ENCODE peak calls at places on chromosomes 13 and 19, in ten cellular contexts. T is osteocyte, I is AG09309, L is K562, H is foreskin fibroblast, R is fibroblast of mammary gland, D is astrocyte of the cerebellum, C is brain microvascular endothelial cell, X is GM13976, F is uterus. A is an unnamed sample.

GRCh38 chr19:54345938-54346386 is 7.0 kb upstream of the LILRA4 start:
- DNase-seq in T (no peak), I (no peak), L (no peak), H (no peak), R (no peak), D (no peak), C (no peak), X (no peak), F (no peak), A (no peak)

GRCh38 chr13:70107125-70107497 is 515 bp upstream of the ATXN8OS start:
- DNase-seq in T (no peak), I (no peak), L (no peak), H (no peak), R (no peak), D (no peak), C (no peak), X (no peak), F (no peak), A (no peak)

GRCh38 chr19:33133438-33134031 is 1.6 kb downstream of the WDR88 start:
- DNase-seq in T (no peak), I (no peak), L (peak), H (peak), R (peak), D (no peak), C (no peak), X (no peak), F (no peak), A (no peak)

GRCh38 chr13:107252428-107252827 is 684.5 kb upstream of the ARGLU1 start:
- DNase-seq in T (no peak), I (no peak), L (no peak), H (no peak), R (no peak), D (no peak), C (no peak), X (no peak), F (no peak), A (no peak)

GRCh38 chr19:18867751-18868150 is 28.2 kb downstream of the CERS1 start:
- DNase-seq in T (no peak), I (no peak), L (no peak), H (no peak), R (no peak), D (no peak), C (no peak), X (no peak), F (no peak), A (no peak)

GRCh38 chr13:99990045-99990977 is 8.7 kb downstream of the ZIC2 start:
- DNase-seq in T (no peak), I (no peak), L (no peak), H (no peak), R (no peak), D (no peak), C (no peak), X (no peak), F (no peak), A (peak)

GRCh38 chr19:58407658-58408151 is 744 bp upstream of the ZNF584 start:
- DNase-seq in T (no peak), I (no peak), L (peak), H (peak), R (peak), D (no peak), C (no peak), X (no peak), F (no peak), A (no peak)

GRCh38 chr13:113663934-113664333 is 3.1 kb upstream of the GRK1 start:
- DNase-seq in T (no peak), I (no peak), L (no peak), H (no peak), R (no peak), D (no peak), C (no peak), X (no peak), F (no peak), A (peak)

GRCh38 chr19:3801412-3802096 is 15.4 kb upstream of the MATK start:
- DNase-seq in T (no peak), I (no peak), L (peak), H (peak), R (no peak), D (no peak), C (peak), X (peak), F (no peak), A (no peak)

GRCh38 chr19:44112802-44113137 is 429 bp upstream of the ZNF225 start:
- DNase-seq in T (no peak), I (no peak), L (no peak), H (no peak), R (no peak), D (no peak), C (no peak), X (peak), F (no peak), A (no peak)

GRCh38 chr13:80276371-80277289 is 64.3 kb downstream of the SPRY2 start:
- DNase-seq in T (no peak), I (no peak), L (no peak), H (peak), R (peak), D (peak), C (no peak), X (no peak), F (no peak), A (no peak)

GRCh38 chr13:38535271-38535670 is 151.6 kb upstream of the FREM2 start:
- DNase-seq in T (no peak), I (no peak), L (no peak), H (no peak), R (no peak), D (no peak), C (no peak), X (no peak), F (no peak), A (no peak)

GRCh38 chr13:107866007-107866665 is 349.2 kb downstream of the LIG4 start:
- DNase-seq in T (peak), I (no peak), L (peak), H (peak), R (no peak), D (no peak), C (peak), X (peak), F (no peak), A (peak)

GRCh38 chr13:102708211-102708610 is 13.4 kb upstream of the METTL21C start:
- DNase-seq in T (no peak), I (no peak), L (no peak), H (no peak), R (no peak), D (no peak), C (no peak), X (no peak), F (no peak), A (no peak)

GRCh38 chr19:28915737-28916460 is 297.1 kb downstream of the UQCRFS1 start:
- DNase-seq in T (no peak), I (no peak), L (peak), H (no peak), R (no peak), D (no peak), C (no peak), X (no peak), F (no peak), A (no peak)

GRCh38 chr13:106373304-106373988 is 162.0 kb downstream of the EFNB2 start:
- DNase-seq in T (no peak), I (no peak), L (no peak), H (peak), R (no peak), D (no peak), C (no peak), X (no peak), F (no peak), A (no peak)

GRCh38 chr19:38061294-38061693 is 154.3 kb downstream of the SIPA1L3 start:
- DNase-seq in T (no peak), I (no peak), L (no peak), H (peak), R (peak), D (peak), C (peak), X (no peak), F (no peak), A (no peak)

GRCh38 chr13:20118268-20119140 is 42.3 kb downstream of the GJA3 start:
- DNase-seq in T (no peak), I (no peak), L (peak), H (peak), R (peak), D (no peak), C (no peak), X (peak), F (peak), A (no peak)
- TF ChIP-seq CTCF in T (peak), I (no peak), L (no peak), H (no peak), R (no peak), D (no peak), C (peak), X (no peak), F (no peak), A (peak)

DNA sequence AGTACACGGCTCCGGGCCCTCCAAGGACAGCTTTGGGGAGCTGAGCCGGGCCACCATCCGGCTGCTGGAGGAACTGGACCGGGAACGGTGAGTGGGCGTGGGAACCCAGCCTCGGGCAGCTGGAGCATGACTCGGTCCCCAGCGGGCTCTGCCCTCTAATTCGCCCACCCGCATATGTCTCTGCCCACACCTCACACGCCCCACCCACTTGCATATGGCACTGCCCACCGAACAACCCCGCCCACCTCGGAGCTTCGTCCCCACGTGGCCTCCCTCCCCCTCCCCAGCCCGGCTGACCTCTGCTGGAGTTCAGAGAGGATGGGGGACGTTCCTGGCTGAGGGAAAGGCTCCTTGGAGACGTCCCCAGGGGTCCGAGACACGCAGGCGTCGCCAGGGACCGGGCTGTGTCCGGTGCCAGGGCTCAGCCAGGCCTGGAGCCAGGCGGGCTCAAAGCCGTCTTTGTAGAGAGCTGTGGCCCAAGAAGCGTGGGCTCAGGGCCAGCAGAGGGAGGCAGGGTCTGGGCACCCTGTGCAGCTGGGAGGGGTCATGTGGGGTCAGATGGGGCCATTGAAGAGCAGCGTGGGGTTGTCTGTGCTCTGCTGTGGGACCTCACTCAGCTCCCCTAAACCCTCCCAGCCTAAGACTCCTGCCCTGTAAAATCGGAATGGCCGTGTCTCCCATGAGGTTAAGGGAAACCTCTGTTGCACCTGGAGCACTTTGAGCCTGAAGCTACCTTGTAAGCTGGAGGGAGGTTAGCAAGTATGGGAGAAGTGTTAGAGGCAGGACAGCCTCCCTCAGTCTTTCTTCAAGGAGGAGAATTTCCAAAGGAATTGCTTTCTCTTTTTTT is 3.8 kb downstream of the APC2 start:
- DNase-seq in T (no peak), I (no peak), L (no peak), H (peak), R (peak), D (no peak), C (no peak), X (no peak), F (no peak), A (no peak)
- TF ChIP-seq CTCF in T (no peak), I (no peak), L (no peak), H (no peak), R (no peak), D (peak), C (peak), X (no peak), F (no peak), A (no peak)

GRCh38 chr13:75724742-75725504 is 88.8 kb downstream of the LMO7 start:
- DNase-seq in T (no peak), I (no peak), L (no peak), H (no peak), R (peak), D (no peak), C (no peak), X (no peak), F (no peak), A (no peak)

GRCh38 chr13:75725784-75726183 is 89.7 kb downstream of the LMO7 start:
- DNase-seq in T (no peak), I (no peak), L (no peak), H (no peak), R (no peak), D (no peak), C (no peak), X (no peak), F (no peak), A (no peak)

GRCh38 chr13:75726313-75726712 is 90.2 kb downstream of the LMO7 start:
- DNase-seq in T (no peak), I (no peak), L (no peak), H (no peak), R (no peak), D (no peak), C (no peak), X (no peak), F (no peak), A (no peak)

GRCh38 chr13:75721307-75721706 is 85.2 kb downstream of the LMO7 start:
- DNase-seq in T (no peak), I (no peak), L (no peak), H (no peak), R (no peak), D (no peak), C (no peak), X (no peak), F (no peak), A (no peak)

GRCh38 chr13:75723927-75724326 is 87.8 kb downstream of the LMO7 start:
- DNase-seq in T (no peak), I (no peak), L (no peak), H (no peak), R (no peak), D (no peak), C (no peak), X (no peak), F (no peak), A (no peak)
- TF ChIP-seq CTCF in T (no peak), I (no peak), L (no peak), H (no peak), R (no peak), D (no peak), C (no peak), X (no peak), F (no peak), A (no peak)

GRCh38 chr13:62125451-62125850 is 709.8 kb upstream of the PCDH20 start:
- DNase-seq in T (no peak), I (no peak), L (no peak), H (no peak), R (no peak), D (no peak), C (no peak), X (no peak), F (no peak), A (no peak)

GRCh38 chr13:62123409-62123808 is 707.8 kb upstream of the PCDH20 start:
- DNase-seq in T (no peak), I (no peak), L (no peak), H (no peak), R (no peak), D (no peak), C (no peak), X (no peak), F (no peak), A (no peak)

GRCh38 chr13:62122434-62122833 is 706.8 kb upstream of the PCDH20 start:
- DNase-seq in T (no peak), I (no peak), L (no peak), H (no peak), R (no peak), D (no peak), C (no peak), X (no peak), F (no peak), A (no peak)

DNA sequence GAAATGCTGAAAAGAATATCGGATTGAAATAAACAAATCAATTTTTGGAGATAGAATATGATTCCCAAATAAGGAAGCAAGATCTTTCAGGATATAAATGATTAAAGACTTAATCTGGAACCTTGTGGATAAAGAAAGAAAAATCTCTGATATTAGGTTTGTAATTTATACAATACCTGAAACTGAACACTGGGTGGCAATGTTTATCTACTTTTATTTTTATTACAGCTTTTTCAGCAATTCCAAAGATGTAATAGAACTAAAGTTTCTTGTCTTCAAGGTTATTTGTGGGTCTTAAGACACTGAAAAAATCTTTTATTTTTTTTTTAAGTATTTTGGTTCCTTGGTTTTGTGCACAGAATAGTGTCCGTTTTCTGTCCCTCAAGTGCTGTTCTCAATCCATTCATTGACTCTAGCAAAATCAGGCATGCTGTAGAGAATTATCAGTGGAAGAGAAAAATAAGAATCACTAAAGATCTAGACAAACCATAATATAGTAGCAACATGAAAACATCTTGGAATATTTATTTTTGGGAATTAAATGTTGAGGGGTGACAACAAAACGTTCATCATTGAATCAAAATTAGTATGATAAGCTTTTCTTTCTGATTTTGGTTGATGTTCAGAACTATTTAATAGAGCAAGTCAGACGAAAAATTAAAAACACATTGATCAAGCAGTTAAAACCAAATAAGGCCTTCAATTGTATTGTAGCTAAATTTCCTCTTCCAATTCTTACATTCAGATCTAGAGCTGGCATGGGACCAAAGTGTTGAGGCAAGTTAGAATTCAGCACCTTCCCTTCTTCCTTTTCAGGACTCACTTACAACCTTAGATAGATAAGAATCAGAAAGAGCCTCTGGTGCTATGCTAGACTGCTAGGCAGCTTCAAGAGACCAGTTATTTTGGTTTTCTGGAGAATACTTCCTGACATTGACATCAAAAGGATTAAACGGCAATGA is 704.4 kb upstream of the PCDH20 start:
- DNase-seq in T (no peak), I (no peak), L (no peak), H (peak), R (peak), D (peak), C (no peak), X (peak), F (no peak), A (no peak)
- TF ChIP-seq CTCF in T (peak), I (peak), L (peak), H (no peak), R (peak), D (no peak), C (peak), X (no peak), F (peak), A (peak)

DNA sequence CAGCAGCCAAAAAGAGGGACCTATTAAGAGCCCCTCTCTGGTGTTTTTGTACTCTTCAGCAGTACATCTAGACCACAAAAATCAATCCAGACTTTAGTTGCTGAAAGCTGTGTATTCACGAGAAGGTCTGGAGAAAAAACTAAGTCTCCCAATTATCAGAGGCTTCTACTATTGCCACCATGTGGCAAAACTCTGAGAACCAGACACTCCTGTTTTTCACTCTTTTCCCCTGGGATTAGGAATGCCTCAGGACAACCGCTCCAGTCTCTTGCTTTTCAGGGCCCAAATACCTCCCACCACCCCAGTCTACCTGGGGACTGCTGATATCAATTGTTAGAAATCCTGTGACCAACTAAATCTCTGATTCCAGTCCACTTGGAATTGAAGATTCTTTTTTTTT is 30.1 kb upstream of the OBI1 start:
- DNase-seq in T (no peak), I (no peak), L (no peak), H (no peak), R (no peak), D (no peak), C (no peak), X (no peak), F (no peak), A (no peak)
- TF ChIP-seq CTCF in T (no peak), I (no peak), L (no peak), H (no peak), R (peak), D (peak), C (no peak), X (no peak), F (no peak), A (no peak)

GRCh38 chr13:43983373-43983772 is 103.7 kb downstream of the LACC1 start:
- DNase-seq in T (no peak), I (no peak), L (no peak), H (peak), R (no peak), D (no peak), C (no peak), X (no peak), F (no peak), A (no peak)

GRCh38 chr13:43978688-43979087 is 99.0 kb downstream of the LACC1 start:
- DNase-seq in T (no peak), I (no peak), L (no peak), H (no peak), R (no peak), D (no peak), C (no peak), X (no peak), F (no peak), A (no peak)

GRCh38 chr13:43981512-43982301 is 102.0 kb downstream of the LACC1 start:
- DNase-seq in T (no peak), I (no peak), L (no peak), H (no peak), R (no peak), D (no peak), C (no peak), X (no peak), F (no peak), A (no peak)

GRCh38 chr13:43979492-43979891 is 99.8 kb downstream of the LACC1 start:
- DNase-seq in T (no peak), I (no peak), L (no peak), H (peak), R (no peak), D (no peak), C (no peak), X (no peak), F (no peak), A (no peak)

DNA sequence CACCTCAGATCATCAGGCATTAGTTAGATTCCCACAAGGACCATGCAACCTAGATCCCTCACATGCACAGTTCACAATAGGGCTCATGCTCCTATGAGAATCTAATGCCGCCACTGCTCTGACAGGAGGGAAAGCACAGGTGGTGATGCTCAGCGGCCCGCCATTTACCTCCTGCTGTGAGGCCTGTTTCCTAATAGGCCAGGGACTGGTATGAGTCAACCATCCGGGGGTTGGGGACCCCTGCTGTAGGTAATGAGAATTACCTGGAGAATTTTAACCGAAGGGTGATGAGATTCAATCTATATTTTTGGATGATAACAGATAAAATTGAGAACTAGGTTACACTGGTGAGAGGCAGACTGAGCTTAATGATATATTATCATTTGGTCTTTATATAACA is 101.4 kb downstream of the LACC1 start:
- DNase-seq in T (no peak), I (no peak), L (peak), H (no peak), R (no peak), D (no peak), C (no peak), X (no peak), F (no peak), A (no peak)
- TF ChIP-seq CTCF in T (no peak), I (no peak), L (no peak), H (no peak), R (no peak), D (no peak), C (peak), X (no peak), F (no peak), A (peak)